ENCODE peak calls at places on chromosomes 6 and 20, in seven cellular contexts. One of them, this sample, is unnamed.

GRCh38 chr20:19688031-19688806 is 69.8 kb upstream of the RIN2 start:
- DNase-seq in right lobe of liver: peak; percentile 81
- DNase-seq in cardiac muscle cell: peak; percentile 90
- DNase-seq in psoas muscle: peak; percentile 89
- DNase-seq in breast epithelium: peak; percentile 44
- DNase-seq in Caco-2: peak; percentile 80
- DNase-seq in stomach: peak; percentile 81
- DNase-seq in this sample: peak; percentile 82

GRCh38 chr6:92892626-92893025 is 526.7 kb downstream of the EPHA7 start:
- DNase-seq in breast epithelium: no peak
- DNase-seq in stomach: no peak
- DNase-seq in psoas muscle: no peak
- DNase-seq in right lobe of liver: no peak
- DNase-seq in cardiac muscle cell: no peak
- DNase-seq in Caco-2: no peak
- DNase-seq in this sample: no peak

GRCh38 chr6:21142716-21143115 is 450.8 kb upstream of the SOX4 start:
- DNase-seq in Caco-2: no peak
- DNase-seq in breast epithelium: no peak
- DNase-seq in right lobe of liver: no peak
- DNase-seq in stomach: no peak
- DNase-seq in cardiac muscle cell: no peak
- DNase-seq in psoas muscle: no peak
- DNase-seq in this sample: no peak

GRCh38 chr20:41631826-41632225 is 13.6 kb upstream of the CHD6 start:
- DNase-seq in Caco-2: no peak
- DNase-seq in breast epithelium: no peak
- DNase-seq in cardiac muscle cell: peak; percentile 75
- DNase-seq in stomach: no peak
- DNase-seq in psoas muscle: peak; percentile 73
- DNase-seq in right lobe of liver: no peak
- DNase-seq in this sample: no peak

GRCh38 chr6:88870728-88871330 is 92.6 kb downstream of the RNGTT start:
- DNase-seq in Caco-2: no peak
- DNase-seq in stomach: no peak
- DNase-seq in psoas muscle: no peak
- DNase-seq in right lobe of liver: no peak
- DNase-seq in cardiac muscle cell: peak; percentile 79
- DNase-seq in breast epithelium: no peak
- DNase-seq in this sample: no peak

GRCh38 chr6:26538572-26538902 is 371 bp downstream of the HMGN4 start:
- DNase-seq in cardiac muscle cell: no peak
- DNase-seq in Caco-2: no peak
- DNase-seq in breast epithelium: no peak
- DNase-seq in right lobe of liver: no peak
- DNase-seq in psoas muscle: no peak
- DNase-seq in stomach: no peak
- DNase-seq in this sample: no peak

GRCh38 chr6:26175428-26176181 is 88.4 kb downstream of the HFE start:
- DNase-seq in right lobe of liver: no peak
- DNase-seq in stomach: no peak
- DNase-seq in cardiac muscle cell: peak; percentile 82
- DNase-seq in breast epithelium: no peak
- DNase-seq in psoas muscle: no peak
- DNase-seq in Caco-2: no peak
- DNase-seq in this sample: no peak

GRCh38 chr6:137761072-137761471 is 106.0 kb upstream of the TNFAIP3 start:
- DNase-seq in breast epithelium: no peak
- DNase-seq in psoas muscle: no peak
- DNase-seq in Caco-2: peak; percentile 37
- DNase-seq in right lobe of liver: no peak
- DNase-seq in cardiac muscle cell: peak; percentile 27
- DNase-seq in stomach: no peak
- DNase-seq in this sample: no peak

GRCh38 chr6:27294409-27294808 is 17.7 kb downstream of the POM121L2 start:
- DNase-seq in breast epithelium: no peak
- DNase-seq in right lobe of liver: no peak
- DNase-seq in Caco-2: no peak
- DNase-seq in cardiac muscle cell: no peak
- DNase-seq in stomach: no peak
- DNase-seq in psoas muscle: no peak
- DNase-seq in this sample: no peak

GRCh38 chr6:106870069-106870468 is 104.5 kb downstream of the CD24 start:
- DNase-seq in right lobe of liver: no peak
- DNase-seq in stomach: no peak
- DNase-seq in Caco-2: no peak
- DNase-seq in breast epithelium: peak; percentile 40
- DNase-seq in psoas muscle: no peak
- DNase-seq in cardiac muscle cell: peak; percentile 0
- DNase-seq in this sample: no peak

GRCh38 chr6:15904651-15905376 is 224.1 kb upstream of the MYLIP start:
- DNase-seq in psoas muscle: no peak
- DNase-seq in breast epithelium: no peak
- DNase-seq in stomach: no peak
- DNase-seq in right lobe of liver: no peak
- DNase-seq in Caco-2: no peak
- DNase-seq in cardiac muscle cell: no peak
- DNase-seq in this sample: no peak

GRCh38 chr20:17571967-17572638 is 2.2 kb downstream of the DSTN start:
- DNase-seq in cardiac muscle cell: no peak
- DNase-seq in breast epithelium: no peak
- DNase-seq in psoas muscle: no peak
- DNase-seq in right lobe of liver: no peak
- DNase-seq in Caco-2: no peak
- DNase-seq in stomach: no peak
- DNase-seq in this sample: no peak

GRCh38 chr20:63536241-63536977 is 767 bp downstream of the PTK6 start:
- DNase-seq in right lobe of liver: no peak
- DNase-seq in cardiac muscle cell: peak; percentile 40
- DNase-seq in psoas muscle: no peak
- DNase-seq in Caco-2: no peak
- DNase-seq in breast epithelium: peak; percentile 51
- DNase-seq in stomach: peak; percentile 71
- DNase-seq in this sample: no peak

GRCh38 chr6:166619912-166620311 is 7.1 kb downstream of the RPS6KA2 start:
- DNase-seq in breast epithelium: peak; percentile 75
- DNase-seq in Caco-2: no peak
- DNase-seq in cardiac muscle cell: peak; percentile 98
- DNase-seq in stomach: peak; percentile 38
- DNase-seq in psoas muscle: no peak
- DNase-seq in right lobe of liver: no peak
- DNase-seq in this sample: no peak

DNA sequence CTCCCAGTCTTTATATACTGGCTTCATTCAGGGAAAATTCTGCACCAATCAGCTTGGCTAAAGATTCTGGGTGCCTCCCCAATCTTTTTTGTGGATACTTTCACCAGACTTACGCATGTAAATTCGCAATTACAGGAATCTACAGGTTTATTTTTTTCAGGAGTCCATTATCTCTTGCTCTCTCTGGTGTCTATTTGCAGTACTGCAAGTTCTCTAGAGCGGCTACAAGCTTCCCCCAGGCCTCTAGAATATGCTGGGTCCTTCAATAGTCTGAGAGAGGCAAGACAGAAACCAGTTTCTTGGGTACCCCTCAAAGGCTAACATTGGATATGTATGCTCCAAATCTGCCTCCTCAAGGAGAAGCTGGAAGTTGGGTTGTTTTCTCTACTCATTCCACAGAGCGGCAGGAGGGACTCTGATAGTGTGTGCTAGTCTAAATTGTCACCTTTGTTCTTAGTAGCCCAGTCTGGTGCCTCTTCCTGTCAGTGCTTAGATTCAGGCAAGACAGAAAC is 58.5 kb downstream of the SUN5 start:
- DNase-seq in right lobe of liver: no peak
- DNase-seq in cardiac muscle cell: peak; percentile 43
- DNase-seq in stomach: no peak
- DNase-seq in psoas muscle: no peak
- DNase-seq in Caco-2: no peak
- DNase-seq in breast epithelium: no peak
- DNase-seq in this sample: no peak
- TF ChIP-seq CTCF in right lobe of liver: peak; percentile 20
- TF ChIP-seq CTCF in cardiac muscle cell: peak; percentile 68
- TF ChIP-seq CTCF in stomach: peak; percentile 17
- TF ChIP-seq CTCF in psoas muscle: peak; percentile 40
- TF ChIP-seq CTCF in Caco-2: peak; percentile 91
- TF ChIP-seq CTCF in breast epithelium: no peak
- TF ChIP-seq CTCF in this sample: peak; percentile 35

GRCh38 chr6:143583542-143584330 is 72.2 kb upstream of the FUCA2 start:
- DNase-seq in breast epithelium: no peak
- DNase-seq in cardiac muscle cell: peak; percentile 86
- DNase-seq in psoas muscle: no peak
- DNase-seq in Caco-2: no peak
- DNase-seq in stomach: no peak
- DNase-seq in right lobe of liver: no peak
- DNase-seq in this sample: no peak
- H3K4me1 ChIP-seq in breast epithelium: no peaks in the 10 kb centered on the region
- H3K4me1 ChIP-seq in cardiac muscle cell: no peaks in the 10 kb centered on the region
- H3K4me1 ChIP-seq in psoas muscle: no peaks in the 10 kb centered on the region
- H3K4me1 ChIP-seq in Caco-2: no peaks in the 10 kb centered on the region
- H3K4me1 ChIP-seq in stomach: no peaks in the 10 kb centered on the region
- H3K4me1 ChIP-seq in right lobe of liver: peaks cover 17% of the 10 kb centered on the region
- H3K4me1 ChIP-seq in this sample: no peaks in the 10 kb centered on the region

DNA sequence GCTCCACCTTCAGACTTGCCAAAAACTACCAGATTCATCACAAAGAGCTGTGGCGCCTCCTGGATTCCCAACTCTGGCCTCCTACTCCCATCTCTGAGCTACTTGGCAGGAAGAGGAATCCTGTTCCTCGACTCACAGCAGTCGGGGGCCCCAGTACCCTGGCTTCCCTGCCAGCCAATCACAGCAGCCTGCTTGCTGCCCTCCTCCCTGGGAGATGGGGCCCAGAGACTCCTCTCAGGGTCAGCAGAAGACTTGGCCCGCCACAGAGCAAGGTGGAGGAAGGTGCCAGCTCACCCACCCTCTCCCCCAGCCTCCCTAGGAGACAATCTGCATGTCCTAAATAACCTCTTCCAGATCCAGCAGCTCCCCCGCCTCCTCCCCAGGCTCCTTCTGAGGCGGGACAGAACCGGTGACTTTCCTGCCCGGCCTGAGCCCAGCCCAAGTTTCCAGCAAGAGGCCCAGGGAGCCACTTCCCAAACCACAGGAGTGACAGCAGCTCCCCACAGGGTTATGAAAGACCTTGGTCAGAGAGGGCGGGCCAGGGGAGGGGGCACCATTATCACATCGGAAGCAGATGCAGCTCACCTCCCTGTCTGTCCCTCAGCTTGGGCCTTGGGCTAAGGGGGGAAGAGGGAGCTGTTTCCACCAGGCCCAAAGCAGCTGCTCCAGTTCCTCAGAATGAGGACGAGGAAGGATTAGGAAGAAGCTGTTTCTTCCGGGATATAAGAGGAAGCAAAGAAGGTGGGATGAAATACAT is 2.3 kb downstream of the CCND3 start:
- DNase-seq in Caco-2: peak; percentile 46
- DNase-seq in cardiac muscle cell: peak; percentile 85
- DNase-seq in breast epithelium: no peak
- DNase-seq in right lobe of liver: peak; percentile 63
- DNase-seq in stomach: peak; percentile 30
- DNase-seq in psoas muscle: peak; percentile 66
- DNase-seq in this sample: peak; percentile 83
- H3K4me3 ChIP-seq in Caco-2: no peak overlapping the region
- H3K4me3 ChIP-seq in cardiac muscle cell: no peak overlapping the region
- H3K4me3 ChIP-seq in breast epithelium: no peak overlapping the region
- H3K4me3 ChIP-seq in right lobe of liver: no peak overlapping the region
- H3K4me3 ChIP-seq in stomach: peak overlapping the region; percentile 86
- H3K4me3 ChIP-seq in psoas muscle: peak overlapping the region; percentile 97
- H3K4me3 ChIP-seq in this sample: peak overlapping the region; percentile 92

GRCh38 chr20:35618372-35619131 is 2.9 kb downstream of the SPAG4 start:
- DNase-seq in breast epithelium: no peak
- DNase-seq in cardiac muscle cell: peak; percentile 32
- DNase-seq in right lobe of liver: peak; percentile 50
- DNase-seq in stomach: no peak
- DNase-seq in Caco-2: no peak
- DNase-seq in psoas muscle: no peak
- DNase-seq in this sample: no peak

GRCh38 chr20:35618032-35618371 is 2.4 kb downstream of the SPAG4 start:
- DNase-seq in psoas muscle: no peak
- DNase-seq in stomach: no peak
- DNase-seq in right lobe of liver: peak; percentile 42
- DNase-seq in breast epithelium: no peak
- DNase-seq in Caco-2: no peak
- DNase-seq in cardiac muscle cell: no peak
- DNase-seq in this sample: no peak

GRCh38 chr20:35619196-35620095 is 3.8 kb downstream of the SPAG4 start:
- DNase-seq in cardiac muscle cell: peak; percentile 86
- DNase-seq in psoas muscle: peak; percentile 80
- DNase-seq in Caco-2: peak; percentile 99
- DNase-seq in right lobe of liver: peak; percentile 89
- DNase-seq in stomach: peak; percentile 82
- DNase-seq in breast epithelium: peak; percentile 64
- DNase-seq in this sample: peak; percentile 89

GRCh38 chr20:35620818-35621559 is 5.4 kb downstream of the SPAG4 start:
- DNase-seq in stomach: no peak
- DNase-seq in breast epithelium: no peak
- DNase-seq in cardiac muscle cell: no peak
- DNase-seq in right lobe of liver: no peak
- DNase-seq in psoas muscle: no peak
- DNase-seq in Caco-2: no peak
- DNase-seq in this sample: no peak

DNA sequence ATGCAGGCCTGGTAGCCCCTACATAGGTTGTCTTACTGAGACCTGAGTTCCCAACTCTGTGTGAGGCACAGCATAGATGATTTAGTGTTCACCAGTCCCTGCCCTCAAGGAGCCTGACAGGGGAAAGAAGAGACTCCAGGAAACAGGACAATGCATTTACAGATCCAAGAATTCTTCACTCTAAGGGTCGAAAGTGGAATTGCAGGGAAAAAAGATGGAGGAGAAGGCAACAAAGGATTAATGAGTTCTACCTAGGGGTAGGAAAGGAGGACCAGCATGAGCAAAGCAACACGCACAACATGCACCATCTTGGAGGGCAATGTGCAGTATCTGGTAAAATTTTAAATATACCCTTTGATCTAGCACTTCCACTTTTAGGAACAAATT is 5.9 kb downstream of the SPAG4 start:
- DNase-seq in Caco-2: no peak
- DNase-seq in breast epithelium: no peak
- DNase-seq in right lobe of liver: no peak
- DNase-seq in cardiac muscle cell: no peak
- DNase-seq in stomach: no peak
- DNase-seq in psoas muscle: no peak
- DNase-seq in this sample: no peak
- TF ChIP-seq CTCF in Caco-2: peak; percentile 27
- TF ChIP-seq CTCF in breast epithelium: no peak
- TF ChIP-seq CTCF in right lobe of liver: no peak
- TF ChIP-seq CTCF in cardiac muscle cell: no peak
- TF ChIP-seq CTCF in stomach: no peak
- TF ChIP-seq CTCF in psoas muscle: no peak
- TF ChIP-seq CTCF in this sample: no peak

DNA sequence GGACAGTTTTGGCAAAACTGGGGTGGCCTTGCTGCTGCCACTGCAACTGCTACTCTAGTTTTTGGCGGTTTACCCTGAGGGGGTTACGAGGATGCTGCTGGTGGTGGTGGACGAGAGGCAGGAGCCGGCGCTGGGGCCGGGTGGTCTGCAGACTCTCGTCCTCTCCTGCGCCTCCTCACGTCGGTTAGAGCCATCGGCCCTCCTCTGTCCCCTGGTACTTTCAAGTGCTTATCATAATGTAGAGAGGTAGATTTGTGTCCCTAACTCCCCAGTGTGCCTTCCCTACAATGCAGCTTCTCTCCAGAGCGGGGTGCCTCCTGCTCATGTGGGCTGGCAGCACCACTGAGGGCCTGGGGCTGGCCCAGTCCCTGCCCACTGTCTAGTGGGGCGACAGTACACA is 25.9 kb downstream of the PNLDC1 start:
- DNase-seq in right lobe of liver: no peak
- DNase-seq in Caco-2: no peak
- DNase-seq in cardiac muscle cell: no peak
- DNase-seq in breast epithelium: no peak
- DNase-seq in psoas muscle: no peak
- DNase-seq in stomach: no peak
- DNase-seq in this sample: no peak
- H3K4me1 ChIP-seq in right lobe of liver: no peaks in the 10 kb centered on the region
- H3K4me1 ChIP-seq in Caco-2: no peaks in the 10 kb centered on the region
- H3K4me1 ChIP-seq in cardiac muscle cell: no peaks in the 10 kb centered on the region
- H3K4me1 ChIP-seq in breast epithelium: no peaks in the 10 kb centered on the region
- H3K4me1 ChIP-seq in psoas muscle: peaks cover 7% of the 10 kb centered on the region
- H3K4me1 ChIP-seq in stomach: no peaks in the 10 kb centered on the region
- H3K4me1 ChIP-seq in this sample: no peaks in the 10 kb centered on the region

This sample was measured in upper lobe of right lung.